ENCODE peak calls at places on chromosomes 7 and 10, in eight cellular contexts. B, S, H, J, E, T, K and C are unnamed samples.

GRCh38 chr7:137898839-137899681 is 52.3 kb upstream of the DGKI start:
- DNase-seq in E (peak), K (peak), B (peak), H (no peak), T (peak), J (peak), S (peak), C (peak)

GRCh38 chr7:40186586-40186985 is 51.8 kb downstream of the SUGCT start:
- DNase-seq in K (no peak), T (no peak), J (no peak), H (no peak), E (no peak), S (peak), B (no peak), C (no peak)

GRCh38 chr10:126500866-126501265 is 112.6 kb upstream of the ADAM12 start:
- DNase-seq in J (peak), E (no peak), H (peak), B (no peak), T (no peak), K (no peak), S (no peak), C (no peak)

GRCh38 chr10:10094700-10095099 is 923.0 kb upstream of the CELF2 start:
- DNase-seq in H (no peak), J (peak), B (no peak), E (no peak), S (no peak), K (no peak), T (no peak), C (no peak)

GRCh38 chr10:78545756-78546155 is 512.1 kb downstream of the RPS24 start:
- DNase-seq in S (no peak), J (no peak), H (no peak), B (no peak), T (no peak), E (no peak), K (no peak), C (no peak)

GRCh38 chr10:112515126-112515525 is 68.1 kb downstream of the VTI1A start:
- DNase-seq in H (no peak), K (no peak), B (no peak), E (no peak), T (no peak), J (no peak), S (no peak), C (no peak)

GRCh38 chr10:128877936-128878335 is 589.1 kb upstream of the MGMT start:
- DNase-seq in H (no peak), J (no peak), B (no peak), T (no peak), E (no peak), S (no peak), K (no peak), C (no peak)

GRCh38 chr10:33776419-33776818 is 442.0 kb upstream of the NRP1 start:
- DNase-seq in E (no peak), K (no peak), H (no peak), B (no peak), J (no peak), S (no peak), T (no peak), C (no peak)

GRCh38 chr7:2387897-2388636 is 15.3 kb upstream of the CHST12 start:
- DNase-seq in B (no peak), H (no peak), S (no peak), K (no peak), E (no peak), J (no peak), T (no peak), C (no peak)

GRCh38 chr10:101073631-101074030 is 11.8 kb downstream of the KAZALD1 start:
- DNase-seq in K (no peak), S (no peak), H (no peak), J (no peak), B (no peak), E (no peak), T (no peak), C (no peak)

GRCh38 chr10:31304261-31304970 is 14.6 kb upstream of the ZEB1 start:
- DNase-seq in E (no peak), H (peak), K (no peak), J (peak), B (no peak), T (no peak), S (no peak), C (no peak)

GRCh38 chr10:132396495-132397035 is 435 bp upstream of the PWWP2B start:
- DNase-seq in K (peak), J (peak), E (peak), T (peak), H (no peak), S (no peak), B (no peak), C (peak)

GRCh38 chr10:72308320-72308987 is 34.7 kb downstream of the DDIT4 start:
- DNase-seq in H (peak), E (peak), T (peak), J (peak), S (no peak), B (no peak), K (no peak), C (no peak)

GRCh38 chr10:24027107-24027506 is 181.8 kb upstream of the KIAA1217 start:
- DNase-seq in J (no peak), T (no peak), H (no peak), K (no peak), E (no peak), B (no peak), S (no peak), C (no peak)

GRCh38 chr7:11969627-11970026 is 137.6 kb upstream of the THSD7A start:
- DNase-seq in T (no peak), S (no peak), E (no peak), K (no peak), J (no peak), H (no peak), B (no peak), C (no peak)

GRCh38 chr10:33163941-33164824 is 170.3 kb downstream of the NRP1 start:
- DNase-seq in T (no peak), B (no peak), H (peak), J (no peak), K (no peak), E (no peak), S (no peak), C (no peak)

GRCh38 chr7:21544303-21544656 is 1.4 kb downstream of the DNAH11 start:
- DNase-seq in K (no peak), J (no peak), S (no peak), T (no peak), B (no peak), E (no peak), H (no peak), C (no peak)

GRCh38 chr7:21550821-21551531 is 8.1 kb downstream of the DNAH11 start:
- DNase-seq in B (no peak), K (no peak), H (no peak), T (no peak), J (no peak), E (no peak), S (peak), C (no peak)

GRCh38 chr7:21548491-21548890 is 5.7 kb downstream of the DNAH11 start:
- DNase-seq in H (no peak), S (no peak), E (no peak), K (no peak), J (no peak), B (no peak), T (no peak), C (no peak)

GRCh38 chr7:21547511-21547910 is 4.7 kb downstream of the DNAH11 start:
- DNase-seq in E (no peak), J (no peak), S (no peak), H (no peak), K (no peak), T (no peak), B (no peak), C (no peak)

GRCh38 chr7:21550076-21550475 is 7.2 kb downstream of the DNAH11 start:
- DNase-seq in K (no peak), J (no peak), E (no peak), B (no peak), H (no peak), S (no peak), T (no peak), C (no peak)
- TF ChIP-seq CTCF in K (no peak), J (no peak), E (no peak), B (no peak), H (no peak), S (no peak), T (no peak), C (no peak)

DNA sequence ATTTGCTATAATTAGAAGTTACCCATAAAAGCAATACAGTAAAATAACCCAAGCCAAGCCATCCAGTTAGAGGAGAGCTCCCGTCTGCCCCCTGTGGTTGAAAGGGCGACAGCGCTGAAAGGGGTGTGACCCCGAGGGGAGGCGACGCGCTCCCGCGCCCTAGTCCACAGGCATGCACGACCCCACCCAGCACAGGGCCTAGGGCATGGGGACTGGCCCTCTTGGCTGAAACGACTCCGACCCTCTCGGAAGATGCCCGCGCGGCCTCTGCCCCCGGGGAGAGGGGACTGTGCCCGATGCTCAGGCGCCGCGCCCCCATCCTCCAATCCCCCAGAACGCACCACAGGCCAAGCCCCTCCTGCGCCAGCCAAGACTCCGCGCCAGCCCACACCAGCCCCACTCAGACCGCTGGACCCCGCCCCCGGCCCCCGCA is 64.0 kb downstream of the CSGALNACT2 start:
- DNase-seq in B (no peak), E (peak), H (no peak), S (peak), T (peak), J (no peak), K (peak), C (peak)
- TF ChIP-seq CTCF in B (peak), E (peak), H (peak), S (no peak), T (no peak), J (peak), K (peak), C (no peak)

GRCh38 chr10:93921338-93921737 is 27.6 kb downstream of the SLC35G1 start:
- DNase-seq in S (peak), H (no peak), J (no peak), B (no peak), T (no peak), E (no peak), K (no peak), C (no peak)
- TF ChIP-seq CTCF in S (peak), H (no peak), J (peak), B (no peak), T (no peak), E (no peak), K (peak), C (no peak)

DNA sequence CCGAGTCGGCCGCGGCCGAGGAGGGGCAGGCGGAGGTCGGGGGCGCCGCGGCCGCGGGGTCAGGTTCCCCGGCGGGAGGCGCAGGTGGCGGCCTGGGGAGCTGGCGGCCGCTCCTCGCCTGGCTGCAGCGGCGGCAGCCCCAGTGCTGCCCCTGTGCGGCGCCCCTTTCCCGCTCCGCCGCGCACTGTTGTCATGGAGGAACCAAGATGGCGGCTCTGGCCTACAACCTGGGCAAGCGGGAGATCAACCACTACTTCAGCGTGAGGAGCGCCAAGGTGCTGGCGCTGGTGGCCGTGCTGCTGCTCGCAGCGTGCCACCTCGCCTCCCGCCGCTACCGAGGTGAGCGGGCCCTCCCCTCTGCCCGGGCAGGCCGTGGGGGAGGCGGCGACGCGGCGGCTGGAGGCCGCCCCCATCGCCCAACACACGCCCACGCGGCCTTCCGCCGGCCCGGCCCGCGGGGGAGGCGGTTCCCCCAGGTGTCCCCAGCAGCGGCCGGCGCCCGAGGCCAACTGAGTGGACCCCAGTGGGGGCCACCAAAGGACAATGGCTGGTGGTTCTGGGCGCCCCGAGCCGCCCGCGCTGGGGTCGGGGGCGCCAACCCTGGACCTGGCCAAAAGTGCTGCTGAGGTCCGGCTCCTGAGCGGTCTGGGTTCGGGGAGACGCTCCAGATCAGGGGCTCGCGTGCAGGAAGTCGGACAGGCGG is 421 bp downstream of the CASD1 start:
- DNase-seq in S (peak), E (peak), J (peak), B (no peak), K (peak), H (peak), T (peak), C (peak)
- TF ChIP-seq CTCF in S (peak), E (no peak), J (peak), B (no peak), K (peak), H (no peak), T (no peak), C (no peak)

GRCh38 chr10:83917519-83918506 is 221.5 kb upstream of the GHITM start:
- DNase-seq in H (no peak), T (peak), S (no peak), J (no peak), E (no peak), K (peak), B (no peak), C (no peak)
- TF ChIP-seq CTCF in H (no peak), T (no peak), S (peak), J (no peak), E (no peak), K (peak), B (no peak), C (no peak)

GRCh38 chr10:103711351-103711994 is 143.9 kb downstream of the SH3PXD2A start:
- DNase-seq in K (no peak), S (no peak), J (no peak), B (no peak), T (no peak), E (no peak), H (no peak), C (no peak)
- TF ChIP-seq CTCF in K (peak), S (peak), J (no peak), B (no peak), T (no peak), E (no peak), H (no peak), C (no peak)

DNA sequence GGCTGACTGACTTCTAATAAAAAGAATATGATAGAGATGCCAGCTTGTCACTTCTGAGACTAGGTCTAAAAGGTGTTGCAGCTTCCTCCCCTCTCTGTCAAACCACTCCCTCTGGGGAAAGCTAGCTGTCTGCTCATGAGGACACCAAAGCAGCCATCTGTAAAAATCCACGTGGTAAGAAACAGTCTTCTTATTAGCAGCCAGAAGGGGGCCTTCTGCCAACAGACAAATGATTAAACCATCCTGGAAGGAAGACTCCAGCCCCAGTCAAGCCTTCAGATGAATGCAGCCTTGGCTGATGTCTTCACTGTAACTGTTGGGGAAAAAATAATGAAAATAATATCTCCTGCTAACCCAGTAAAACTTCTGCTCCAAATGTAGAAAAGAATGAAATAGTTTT is 41.9 kb upstream of the DAGLB start:
- DNase-seq in E (no peak), J (no peak), H (no peak), S (no peak), T (no peak), B (no peak), K (no peak), C (no peak)
- TF ChIP-seq CTCF in E (no peak), J (no peak), H (no peak), S (no peak), T (no peak), B (no peak), K (peak), C (no peak)